ENCODE peak calls at places on chromosomes 13 and 19, in seven cellular contexts. E is cardiac fibroblast; Z is activated CD8-positive, alpha-beta memory T cell treated with anti-CD3 and anti-CD28 coated beads for 1 hour; K is stimulated activated CD8-positive, alpha-beta memory T cell treated with anti-CD3 and anti-CD28 coated beads, Interleukin-4, amount 100 ng/mL, for 1 hour; W is stimulated activated CD4-positive, alpha-beta T cell treated with anti-CD3 and anti-CD28 coated beads, Interleukin-1b, Interleukin-23, amount 100 ng/mL, for 24 hours; U is MCF 10A; N is fibroblast of the conjunctiva. Q is an unnamed sample.

GRCh38 chr13:89883893-89884448 is 1463.5 kb upstream of the MIR17HG start:
- DNase-seq in K (no peak), N (no peak), W (no peak), U (no peak), E (no peak), Z (no peak), Q (no peak)

GRCh38 chr19:20565321-20566018 is at the start of gene ZNF737:
- DNase-seq in E (peak; percentile 98), N (peak; percentile 93), Z (peak; percentile 82), K (peak; percentile 84), W (peak; percentile 79), U (peak; percentile 82), Q (peak; percentile 88)

GRCh38 chr19:47156861-47157454 is 26.3 kb downstream of the SAE1 start:
- DNase-seq in N (no peak), U (no peak), W (no peak), Z (no peak), K (no peak), E (no peak), Q (no peak)

GRCh38 chr13:91721413-91721812 is 323.0 kb downstream of the GPC5 start:
- DNase-seq in K (no peak), U (no peak), E (no peak), W (no peak), N (no peak), Z (no peak), Q (no peak)

GRCh38 chr13:94984974-94985373 is 272.6 kb upstream of the SOX21 start:
- DNase-seq in K (no peak), Z (no peak), N (no peak), U (no peak), E (no peak), W (no peak), Q (no peak)

GRCh38 chr13:67281476-67281875 is 51.3 kb upstream of the PCDH9 start:
- DNase-seq in N (no peak), K (no peak), Z (no peak), U (no peak), E (no peak), W (no peak), Q (no peak)

GRCh38 chr19:31126236-31126635 is 223.0 kb downstream of the TSHZ3 start:
- DNase-seq in U (no peak), W (no peak), K (no peak), Z (no peak), N (no peak), E (no peak), Q (no peak)

GRCh38 chr13:84980571-84980970 is 818.6 kb downstream of the SLITRK6 start:
- DNase-seq in E (no peak), U (no peak), K (no peak), Z (no peak), W (no peak), N (no peak), Q (no peak)

GRCh38 chr13:20430296-20430695 is 95.4 kb downstream of the CRYL1 start:
- DNase-seq in K (no peak), N (no peak), U (no peak), E (no peak), Z (no peak), W (no peak), Q (no peak)

GRCh38 chr19:28472111-28472510 is 740.8 kb downstream of the UQCRFS1 start:
- DNase-seq in K (no peak), Z (no peak), U (no peak), W (no peak), N (no peak), E (peak; percentile 40), Q (no peak)

Q was measured in SW 1271.